ENCODE peak calls at places on chromosomes 1 and 21, in eight cellular contexts. X is heart left ventricle, D is IMR-90, J is body of pancreas, Q is spleen, B is stomach, Y is esophagus squamous epithelium, H is lower leg skin. F is an unnamed sample.

GRCh38 chr1:74681449-74681848 is 7.9 kb upstream of the ERICH3 start:
- DNase-seq in D (no peak), X (no peak), J (no peak), Q (no peak), Y (no peak), B (no peak), H (no peak), F (no peak)

GRCh38 chr1:226737819-226738420 is 1.2 kb downstream of the ITPKB start:
- DNase-seq in J (peak; percentile 42), X (peak; percentile 40), D (peak; percentile 43), H (peak; percentile 34), Y (no peak), B (peak; percentile 54), Q (peak; percentile 91), F (no peak)

GRCh38 chr1:218350909-218351616 is 5.9 kb downstream of the TGFB2 start:
- DNase-seq in Q (no peak), X (no peak), D (peak; percentile 89), H (no peak), J (no peak), Y (no peak), B (no peak), F (no peak)

GRCh38 chr1:110214454-110215404 is 4.6 kb downstream of the KCNC4 start:
- DNase-seq in Q (no peak), B (peak; percentile 59), J (peak; percentile 74), D (peak; percentile 9), H (no peak), X (no peak), Y (no peak), F (no peak)

GRCh38 chr1:15214507-15214906 is 32.5 kb upstream of the FHAD1 start:
- DNase-seq in J (no peak), B (no peak), H (no peak), D (peak; percentile 55), Y (no peak), Q (no peak), X (peak; percentile 32), F (no peak)

GRCh38 chr1:24966724-24967346 is 36.8 kb upstream of the RUNX3 start:
- DNase-seq in J (peak; percentile 47), Y (no peak), Q (peak; percentile 66), H (no peak), B (no peak), D (peak; percentile 93), X (no peak), F (peak; percentile 54)

GRCh38 chr1:57088689-57089088 is 122.9 kb upstream of the C8B start:
- DNase-seq in B (no peak), X (no peak), Y (no peak), D (no peak), J (no peak), Q (no peak), H (no peak), F (no peak)

GRCh38 chr1:228150458-228151169 is 884 bp downstream of the GJC2 start:
- DNase-seq in J (peak; percentile 40), D (peak; percentile 86), Y (no peak), H (no peak), B (no peak), Q (no peak), X (peak; percentile 70), F (no peak)

GRCh38 chr1:232904566-232904965 is 45.8 kb upstream of the NTPCR start:
- DNase-seq in D (peak; percentile 89), Y (no peak), J (no peak), Q (no peak), H (no peak), B (no peak), X (no peak), F (no peak)

GRCh38 chr1:231216515-231216914 is 24.5 kb upstream of the GNPAT start:
- DNase-seq in X (no peak), B (peak; percentile 49), Y (no peak), Q (peak; percentile 65), D (no peak), J (no peak), H (no peak), F (no peak)

GRCh38 chr1:228429007-228429406 is 12.3 kb upstream of the TRIM17 start:
- DNase-seq in H (no peak), J (no peak), D (no peak), Y (no peak), B (no peak), X (no peak), Q (peak; percentile 22), F (no peak)

GRCh38 chr1:6350416-6351088 is 43.0 kb downstream of the ACOT7 start:
- DNase-seq in D (no peak), B (peak; percentile 93), Y (no peak), H (peak; percentile 73), X (peak; percentile 83), Q (no peak), J (peak; percentile 93), F (no peak)

GRCh38 chr1:205077934-205078311 is 6.3 kb downstream of the TMEM81 start:
- DNase-seq in X (no peak), D (no peak), B (no peak), H (no peak), Y (no peak), Q (no peak), J (no peak), F (no peak)

GRCh38 chr1:168348146-168348709 is 67.6 kb downstream of the TBX19 start:
- DNase-seq in X (no peak), D (no peak), Q (no peak), J (no peak), B (no peak), H (no peak), Y (no peak), F (no peak)

GRCh38 chr21:42010507-42011493 is 640 bp upstream of the ZBTB21 start:
- DNase-seq in B (no peak), X (peak; percentile 26), J (peak; percentile 32), Y (no peak), H (no peak), Q (peak; percentile 95), D (no peak), F (peak; percentile 48)

GRCh38 chr21:44088401-44088780 is 18.8 kb upstream of the PWP2 start:
- DNase-seq in Q (no peak), J (no peak), Y (no peak), D (no peak), X (no peak), B (peak; percentile 10), H (no peak), F (no peak)

GRCh38 chr1:34983700-34984355 is 1.3 kb downstream of the TMEM35B start:
- DNase-seq in B (no peak), Y (no peak), H (no peak), X (no peak), Q (no peak), D (peak; percentile 17), J (peak; percentile 26), F (no peak)
- TF ChIP-seq POLR2A in B (no peak), Y (no peak), H (no peak), X (no peak), Q (no peak), D (no peak), J (no peak), F (no peak)

GRCh38 chr1:167219646-167220536 is 795 bp upstream of the POU2F1 start:
- DNase-seq in D (peak; percentile 25), Y (peak; percentile 58), J (peak; percentile 93), Q (peak; percentile 96), B (peak; percentile 87), H (peak; percentile 77), X (peak; percentile 81), F (peak; percentile 25)
- TF ChIP-seq POLR2A in D (no peak), Y (peak; percentile 23), J (peak; percentile 80), Q (no peak), B (no peak), H (no peak), X (no peak), F (peak; percentile 56)

GRCh38 chr1:100354971-100355394 is 2.7 kb downstream of the CDC14A start:
- DNase-seq in Q (no peak), B (peak; percentile 54), D (peak; percentile 66), Y (no peak), X (no peak), J (peak; percentile 48), H (no peak), F (no peak)

GRCh38 chr1:100353073-100353801 is 931 bp downstream of the CDC14A start:
- DNase-seq in Q (peak; percentile 89), H (peak; percentile 18), Y (peak; percentile 15), D (no peak), X (peak; percentile 50), J (peak; percentile 24), B (peak; percentile 35), F (no peak)

GRCh38 chr1:100351095-100351884 is 1.0 kb upstream of the CDC14A start:
- DNase-seq in D (peak; percentile 84), Y (peak; percentile 41), H (peak; percentile 85), J (peak; percentile 89), B (peak; percentile 92), Q (peak; percentile 94), X (peak; percentile 85), F (peak; percentile 67)

GRCh38 chr1:100352267-100353072 is at the start of gene CDC14A:
- DNase-seq in Y (peak; percentile 69), H (peak; percentile 89), X (peak; percentile 93), J (peak; percentile 95), B (peak; percentile 92), Q (peak; percentile 96), D (peak; percentile 94), F (peak; percentile 81)

DNA sequence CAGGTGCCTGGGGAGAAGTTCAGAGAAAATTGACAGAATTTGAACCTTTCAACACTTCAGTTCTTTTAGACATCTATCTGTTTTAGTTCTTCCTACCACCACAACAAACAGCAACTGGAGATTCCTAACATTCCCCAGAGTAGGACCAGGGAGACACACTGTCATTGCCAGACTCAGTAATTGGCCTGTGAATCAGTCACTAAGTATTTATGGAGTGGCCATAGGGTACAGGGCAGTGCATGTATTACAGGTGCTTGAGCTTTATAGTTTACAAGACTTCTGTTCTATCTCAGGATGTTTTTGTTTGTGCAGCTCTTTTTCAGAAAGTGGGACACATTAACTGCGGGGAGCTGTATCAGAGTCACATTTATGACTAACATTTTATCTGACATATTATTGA is 1.7 kb downstream of the CDC14A start:
- DNase-seq in X (no peak), Q (no peak), H (no peak), D (peak; percentile 14), J (no peak), B (no peak), Y (no peak), F (no peak)
- TF ChIP-seq POLR2A in X (no peak), Q (no peak), H (no peak), D (no peak), J (no peak), B (no peak), Y (no peak), F (no peak)

GRCh38 chr1:111507411-111508201 is 4.2 kb upstream of the ADORA3 start:
- DNase-seq in J (peak; percentile 83), X (peak; percentile 74), H (peak; percentile 77), B (peak; percentile 57), Y (peak; percentile 31), D (peak; percentile 55), Q (peak; percentile 96), F (peak; percentile 41)
- TF ChIP-seq POLR2A in J (peak; percentile 32), X (no peak), H (no peak), B (no peak), Y (peak; percentile 15), D (no peak), Q (no peak), F (peak; percentile 49)